ENCODE peak calls at places on chromosomes 6 and 20, in four cellular contexts. A is fibroblast of lung, B is mucosa of descending colon, J is HCT116. X is an unnamed sample.
A peak's percentile ranks its signal among the peaks of the same experiment; 100 is the strongest.

GRCh38 chr20:21713470-21713869 is 8.0 kb downstream of the PAX1 start:
- DNase-seq in A (no peak), B (no peak), J (no peak), X (no peak)

GRCh38 chr20:3646651-3647050 is 16.5 kb downstream of the GFRA4 start:
- DNase-seq in A (no peak), B (no peak), J (no peak), X (no peak)

GRCh38 chr20:54040528-54040927 is 29.9 kb downstream of the BCAS1 start:
- DNase-seq in A (no peak), B (no peak), J (no peak), X (no peak)

GRCh38 chr6:140554421-140554820 is 1180.0 kb upstream of the CITED2 start:
- DNase-seq in A (no peak), B (no peak), J (no peak), X (no peak)

GRCh38 chr6:111764238-111765182 is 108.7 kb downstream of the FYN start:
- DNase-seq in A (no peak), B (peak; percentile 67), J (no peak), X (no peak)

GRCh38 chr6:36269834-36270705 is at the start of gene PNPLA1:
- DNase-seq in A (no peak), B (no peak), J (no peak), X (no peak)

GRCh38 chr6:125747589-125748533 is 1.6 kb upstream of the HEY2 start:
- DNase-seq in A (no peak), B (peak; percentile 58), J (no peak), X (no peak)

GRCh38 chr6:70706491-70707123 is 38.9 kb downstream of the SMAP1 start:
- DNase-seq in A (peak; percentile 77), B (no peak), J (peak; percentile 26), X (peak; percentile 10)

GRCh38 chr20:47187450-47188195 is 168.9 kb downstream of the ZMYND8 start:
- DNase-seq in A (no peak), B (no peak), J (no peak), X (no peak)

GRCh38 chr6:21907291-21907690 is 313.7 kb downstream of the SOX4 start:
- DNase-seq in A (no peak), B (no peak), J (no peak), X (no peak)

GRCh38 chr20:63406617-63407245 is 45.6 kb upstream of the CHRNA4 start:
- DNase-seq in A (no peak), B (no peak), J (no peak), X (no peak)

GRCh38 chr20:17641993-17642392 is 40.0 kb downstream of the RRBP1 start:
- DNase-seq in A (no peak), B (peak; percentile 30), J (no peak), X (no peak)

GRCh38 chr20:49866051-49866450 is 49.3 kb downstream of the SPATA2 start:
- DNase-seq in A (no peak), B (no peak), J (no peak), X (peak; percentile 95)

GRCh38 chr20:32240220-32240619 is 32.5 kb downstream of the POFUT1 start:
- DNase-seq in A (no peak), B (no peak), J (no peak), X (no peak)

GRCh38 chr6:156167289-156168076 is 609.7 kb upstream of the ARID1B start:
- DNase-seq in A (peak; percentile 57), B (no peak), J (no peak), X (no peak)

GRCh38 chr6:38567436-38567835 is 72.3 kb downstream of the BTBD9 start:
- DNase-seq in A (peak; percentile 91), B (peak; percentile 41), J (peak; percentile 21), X (peak; percentile 80)

GRCh38 chr6:14975124-14975815 is 270.6 kb upstream of the JARID2 start:
- DNase-seq in A (peak; percentile 48), B (no peak), J (no peak), X (no peak)

GRCh38 chr6:148530394-148530923 is 187.8 kb downstream of the SASH1 start:
- DNase-seq in A (peak; percentile 95), B (no peak), J (no peak), X (peak; percentile 62)

GRCh38 chr6:14058735-14059134 is 58.8 kb upstream of the CD83 start:
- DNase-seq in A (no peak), B (no peak), J (no peak), X (no peak)

GRCh38 chr6:106538145-106538544 is 91.2 kb downstream of the RTN4IP1 start:
- DNase-seq in A (no peak), B (no peak), J (no peak), X (no peak)

GRCh38 chr6:158078320-158078719 is 89.7 kb downstream of the SERAC1 start:
- DNase-seq in A (no peak), B (no peak), J (no peak), X (no peak)

GRCh38 chr20:9978395-9979004 is 56.3 kb upstream of the ANKEF1 start:
- DNase-seq in A (peak; percentile 96), B (no peak), J (peak; percentile 79), X (peak; percentile 86)

GRCh38 chr6:133889557-133890301 is 816 bp downstream of the TCF21 start:
- DNase-seq in A (peak; percentile 76), B (peak; percentile 56), J (no peak), X (no peak)

GRCh38 chr6:125853168-125853567 is 62.4 kb downstream of the NCOA7 start:
- DNase-seq in A (no peak), B (no peak), J (no peak), X (no peak)

GRCh38 chr6:130019796-130020105 is 1.4 kb downstream of the L3MBTL3 start:
- DNase-seq in A (no peak), B (no peak), J (no peak), X (no peak)

GRCh38 chr6:104227502-104227901 is 632.2 kb downstream of the HACE1 start:
- DNase-seq in A (no peak), B (no peak), J (no peak), X (no peak)

GRCh38 chr20:46580613-46581012 is 30.2 kb upstream of the OCSTAMP start:
- DNase-seq in A (no peak), B (no peak), J (no peak), X (no peak)

GRCh38 chr6:43444036-43444435 is 11.3 kb downstream of the DLK2 start:
- DNase-seq in A (no peak), B (no peak), J (no peak), X (no peak)

GRCh38 chr6:43445576-43445975 is 9.8 kb downstream of the DLK2 start:
- DNase-seq in A (no peak), B (no peak), J (no peak), X (no peak)

GRCh38 chr6:43447604-43448003 is 7.7 kb downstream of the DLK2 start:
- DNase-seq in A (no peak), B (no peak), J (no peak), X (no peak)

GRCh38 chr6:43442935-43443334 is 12.4 kb downstream of the DLK2 start:
- DNase-seq in A (no peak), B (no peak), J (no peak), X (no peak)

GRCh38 chr6:43444601-43445000 is 10.7 kb downstream of the DLK2 start:
- DNase-seq in A (no peak), B (no peak), J (no peak), X (no peak)
- TF ChIP-seq CTCF in A (no peak), B (no peak), J (no peak), X (no peak)

GRCh38 chr6:56526860-56527544 is 115.7 kb downstream of the DST start:
- DNase-seq in A (peak; percentile 69), B (no peak), J (no peak), X (no peak)
- TF ChIP-seq CTCF in A (no peak), B (no peak), J (no peak), X (no peak)

DNA sequence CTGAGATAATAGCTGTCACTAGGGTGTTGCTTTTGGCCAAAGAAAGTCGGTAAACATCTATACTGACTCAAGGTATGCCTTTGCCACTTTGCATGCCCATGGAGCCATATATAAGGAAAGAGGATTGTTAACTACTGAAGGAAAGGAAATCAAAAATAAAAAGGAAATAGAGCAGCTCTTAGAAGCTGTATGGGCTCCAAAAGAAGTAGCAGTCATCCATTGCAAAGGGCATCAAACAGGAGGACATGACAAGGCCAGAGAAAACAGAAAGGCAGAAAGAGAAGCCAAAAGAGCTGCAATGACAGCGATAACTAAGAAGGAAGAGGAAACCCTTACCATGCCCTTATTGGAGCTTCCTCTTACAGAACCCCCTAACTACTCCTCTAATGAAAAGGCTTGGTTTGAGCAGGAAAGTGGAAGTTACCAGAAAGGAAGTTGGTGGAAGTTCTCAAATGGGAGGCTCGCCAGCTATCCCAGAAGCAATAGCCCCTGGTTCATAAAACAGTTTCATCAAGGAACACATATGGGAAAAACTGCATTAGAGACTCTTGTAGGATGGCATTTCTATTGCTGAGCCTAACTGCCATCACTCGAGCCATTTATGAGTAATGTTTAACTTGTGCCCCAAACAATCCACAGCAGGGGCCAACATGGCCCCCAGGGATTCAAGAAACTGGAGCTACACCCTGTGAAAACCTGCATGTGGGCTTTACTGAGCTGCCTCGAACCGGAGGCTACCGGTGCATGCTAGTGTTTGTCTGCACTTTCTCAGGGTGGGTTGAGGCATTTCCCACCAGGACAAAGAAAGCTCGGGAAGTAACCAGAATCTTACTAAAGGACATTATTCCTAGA is 7.0 kb downstream of the IL22RA2 start:
- DNase-seq in A (no peak), B (no peak), J (no peak), X (no peak)
- TF ChIP-seq CTCF in A (no peak), B (no peak), J (no peak), X (no peak)

DNA sequence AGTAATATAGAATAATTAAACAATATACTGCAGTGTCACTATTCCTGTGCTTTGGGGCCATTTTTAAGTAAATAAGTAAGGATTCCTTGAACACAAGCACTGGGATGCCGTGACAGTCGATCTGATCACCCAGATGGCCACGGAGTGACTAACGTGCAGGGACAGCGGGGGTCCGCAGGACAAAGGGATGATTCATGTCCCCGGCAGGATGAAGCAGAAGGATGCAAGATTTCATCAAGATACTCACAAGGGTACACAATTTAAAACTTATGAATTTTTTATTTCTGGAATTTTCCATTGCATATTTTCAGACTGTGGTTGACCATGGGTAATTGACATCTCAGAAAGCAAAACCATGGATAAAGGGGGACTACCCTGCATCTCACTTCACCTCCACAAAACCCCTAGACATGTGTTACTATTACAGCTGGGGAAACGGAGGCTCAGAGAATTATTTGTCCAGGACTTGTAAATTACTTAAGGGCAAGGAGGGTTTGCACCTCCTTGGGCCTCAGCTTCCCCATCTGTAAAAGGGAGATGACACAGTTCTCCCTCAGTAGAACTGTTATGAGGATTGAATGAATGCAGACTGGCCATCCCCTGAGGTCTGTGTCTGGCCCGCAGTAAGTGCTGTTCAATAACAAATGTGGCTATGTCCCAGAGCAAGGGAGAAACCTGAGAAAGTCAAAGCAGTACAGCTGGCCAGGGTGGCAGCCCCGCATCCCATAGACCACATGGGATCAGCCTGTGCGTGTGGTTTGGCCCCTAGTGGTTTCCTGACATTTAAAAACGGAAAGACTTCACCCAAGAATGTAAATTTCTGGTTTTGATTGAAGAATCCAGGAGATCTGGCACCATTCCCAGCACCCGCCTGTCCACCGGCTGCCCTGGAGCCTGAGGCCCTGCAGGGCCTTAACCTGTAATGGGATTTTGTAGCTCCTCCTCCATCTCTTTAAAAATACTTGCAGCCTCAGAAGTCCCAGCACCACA is 235.5 kb downstream of the BMP7 start:
- DNase-seq in A (no peak), B (no peak), J (no peak), X (peak; percentile 65)
- TF ChIP-seq CTCF in A (no peak), B (no peak), J (no peak), X (no peak)